ENCODE peak calls at places on chromosomes 12 and 14, in seven cellular contexts. B is esophagus squamous epithelium, Q is endothelial cell of umbilical vein, W is Peyer's patch, L is body of pancreas, P is tibial nerve, G is HCT116. O is an unnamed sample.

GRCh38 chr12:25195056-25195971 is at the start of the genes DNAI7 and ETFRF1:
- DNase-seq in B (peak), Q (peak), W (peak), L (peak), P (peak), G (peak), O (peak)

GRCh38 chr14:61186793-61187641 is 94.1 kb downstream of the TMEM30B start:
- DNase-seq in B (no peak), Q (peak), W (no peak), L (no peak), P (no peak), G (no peak), O (no peak)

GRCh38 chr12:22518067-22518719 is 26.1 kb downstream of the C2CD5 start:
- DNase-seq in B (no peak), Q (peak), W (no peak), L (peak), P (no peak), G (no peak), O (no peak)

GRCh38 chr14:52391866-52392600 is 77.9 kb downstream of the PTGER2 start:
- DNase-seq in B (no peak), Q (peak), W (no peak), L (no peak), P (no peak), G (peak), O (peak)

GRCh38 chr12:124677552-124678356 is 110.3 kb upstream of the NCOR2 start:
- DNase-seq in B (no peak), Q (no peak), W (no peak), L (no peak), P (no peak), G (no peak), O (no peak)

GRCh38 chr14:22177870-22178269 is 411.2 kb downstream of the DAD1 start:
- DNase-seq in B (no peak), Q (peak), W (no peak), L (no peak), P (no peak), G (no peak), O (no peak)

GRCh38 chr14:94062344-94062904 is 18.6 kb downstream of the DDX24 start:
- DNase-seq in B (no peak), Q (peak), W (no peak), L (no peak), P (no peak), G (no peak), O (no peak)

GRCh38 chr12:12510141-12510540 is 52.5 kb downstream of the DUSP16 start:
- DNase-seq in B (no peak), Q (no peak), W (no peak), L (no peak), P (no peak), G (no peak), O (no peak)

GRCh38 chr14:22466520-22466919 is 122.5 kb downstream of the DAD1 start:
- DNase-seq in B (no peak), Q (no peak), W (no peak), L (no peak), P (no peak), G (no peak), O (no peak)

GRCh38 chr12:13241833-13242232 is 45.3 kb downstream of the EMP1 start:
- DNase-seq in B (no peak), Q (no peak), W (no peak), L (no peak), P (no peak), G (peak), O (no peak)

GRCh38 chr12:56629459-56630179 is 507 bp downstream of the BAZ2A start:
- DNase-seq in B (no peak), Q (peak), W (peak), L (peak), P (no peak), G (no peak), O (no peak)

GRCh38 chr12:50224026-50224692 is 57.0 kb upstream of the CERS5 start:
- DNase-seq in B (no peak), Q (peak), W (no peak), L (peak), P (no peak), G (peak), O (no peak)

GRCh38 chr12:95411466-95411865 is 62.5 kb upstream of the METAP2 start:
- DNase-seq in B (no peak), Q (no peak), W (no peak), L (no peak), P (no peak), G (no peak), O (no peak)

GRCh38 chr14:22791302-22791701 is 23.9 kb downstream of the SLC7A7 start:
- DNase-seq in B (no peak), Q (no peak), W (no peak), L (no peak), P (no peak), G (no peak), O (no peak)

GRCh38 chr12:132354982-132355680 is 25.7 kb upstream of the GALNT9 start:
- DNase-seq in B (no peak), Q (no peak), W (no peak), L (no peak), P (no peak), G (no peak), O (no peak)

GRCh38 chr12:132354211-132354981 is 25.0 kb upstream of the GALNT9 start:
- DNase-seq in B (no peak), Q (no peak), W (no peak), L (no peak), P (no peak), G (no peak), O (no peak)

GRCh38 chr12:132357623-132358186 is 28.3 kb upstream of the GALNT9 start:
- DNase-seq in B (no peak), Q (no peak), W (no peak), L (no peak), P (no peak), G (no peak), O (no peak)

GRCh38 chr12:132355742-132356681 is 26.6 kb upstream of the GALNT9 start:
- DNase-seq in B (no peak), Q (no peak), W (no peak), L (no peak), P (no peak), G (no peak), O (no peak)

GRCh38 chr12:132356686-132357622 is 27.6 kb upstream of the GALNT9 start:
- DNase-seq in B (no peak), Q (peak), W (no peak), L (no peak), P (no peak), G (peak), O (peak)
- H3K4me3 ChIP-seq in B (no peak), Q (no peak), W (no peak), L (no peak), P (no peak), G (peak), O (no peak)

GRCh38 chr12:32478166-32478565 is 78.8 kb downstream of the FGD4 start:
- DNase-seq in B (no peak), Q (no peak), W (no peak), L (no peak), P (no peak), G (no peak), O (no peak)

GRCh38 chr12:32477714-32478113 is 78.4 kb downstream of the FGD4 start:
- DNase-seq in B (no peak), Q (no peak), W (no peak), L (no peak), P (no peak), G (no peak), O (no peak)

GRCh38 chr12:32482226-32482625 is 82.9 kb downstream of the FGD4 start:
- DNase-seq in B (no peak), Q (peak), W (no peak), L (no peak), P (no peak), G (no peak), O (no peak)

GRCh38 chr12:32476446-32476845 is 77.1 kb downstream of the FGD4 start:
- DNase-seq in B (no peak), Q (no peak), W (no peak), L (no peak), P (no peak), G (no peak), O (no peak)

DNA sequence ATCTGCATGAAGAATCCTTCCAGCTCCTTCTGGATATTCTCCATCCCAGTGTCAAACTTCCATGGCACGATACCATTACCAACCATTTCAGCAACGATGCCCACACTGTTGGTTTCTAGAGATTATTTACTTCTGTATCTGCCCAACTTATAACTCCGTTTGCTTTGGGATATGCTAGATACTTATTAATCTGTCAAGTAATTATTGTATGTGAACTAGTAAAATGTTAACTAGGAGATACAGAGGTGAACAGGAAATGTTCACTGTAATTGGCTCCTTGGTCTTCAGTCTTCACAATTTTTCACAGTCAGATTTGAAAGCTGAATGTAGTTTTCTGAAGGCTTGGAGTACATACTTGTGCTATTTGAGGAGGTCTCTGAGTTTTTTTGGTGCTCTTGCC is 79.5 kb downstream of the FGD4 start:
- DNase-seq in B (no peak), Q (no peak), W (no peak), L (no peak), P (no peak), G (no peak), O (no peak)
- TF ChIP-seq CTCF in B (no peak), Q (no peak), W (no peak), L (no peak), P (no peak), G (no peak), O (no peak)

GRCh38 chr12:3199551-3200031 is 122.4 kb downstream of the TSPAN9 start:
- DNase-seq in B (no peak), Q (no peak), W (no peak), L (no peak), P (no peak), G (no peak), O (no peak)

GRCh38 chr12:3200032-3200617 is 122.9 kb downstream of the TSPAN9 start:
- DNase-seq in B (no peak), Q (peak), W (no peak), L (peak), P (no peak), G (no peak), O (no peak)

GRCh38 chr12:3201741-3202500 is 124.7 kb downstream of the TSPAN9 start:
- DNase-seq in B (no peak), Q (no peak), W (no peak), L (no peak), P (no peak), G (no peak), O (no peak)

GRCh38 chr12:3202734-3203446 is 125.7 kb downstream of the TSPAN9 start:
- DNase-seq in B (no peak), Q (peak), W (peak), L (peak), P (peak), G (no peak), O (no peak)

GRCh38 chr12:3200779-3201738 is 123.9 kb downstream of the TSPAN9 start:
- DNase-seq in B (no peak), Q (no peak), W (no peak), L (no peak), P (no peak), G (no peak), O (no peak)
- H3K4me3 ChIP-seq in B (peak), Q (peak), W (peak), L (no peak), P (peak), G (no peak), O (peak)

GRCh38 chr12:51417826-51418225 is 6.8 kb upstream of the SLC4A8 start:
- DNase-seq in B (no peak), Q (no peak), W (no peak), L (no peak), P (no peak), G (no peak), O (no peak)

GRCh38 chr12:51421266-51421884 is 3.3 kb upstream of the SLC4A8 start:
- DNase-seq in B (no peak), Q (peak), W (no peak), L (peak), P (peak), G (peak), O (peak)

GRCh38 chr12:51424094-51424661 is 453 bp upstream of the SLC4A8 start:
- DNase-seq in B (no peak), Q (no peak), W (no peak), L (no peak), P (no peak), G (no peak), O (no peak)

GRCh38 chr12:51415931-51416330 is 8.7 kb upstream of the SLC4A8 start:
- DNase-seq in B (no peak), Q (no peak), W (no peak), L (no peak), P (no peak), G (no peak), O (no peak)

DNA sequence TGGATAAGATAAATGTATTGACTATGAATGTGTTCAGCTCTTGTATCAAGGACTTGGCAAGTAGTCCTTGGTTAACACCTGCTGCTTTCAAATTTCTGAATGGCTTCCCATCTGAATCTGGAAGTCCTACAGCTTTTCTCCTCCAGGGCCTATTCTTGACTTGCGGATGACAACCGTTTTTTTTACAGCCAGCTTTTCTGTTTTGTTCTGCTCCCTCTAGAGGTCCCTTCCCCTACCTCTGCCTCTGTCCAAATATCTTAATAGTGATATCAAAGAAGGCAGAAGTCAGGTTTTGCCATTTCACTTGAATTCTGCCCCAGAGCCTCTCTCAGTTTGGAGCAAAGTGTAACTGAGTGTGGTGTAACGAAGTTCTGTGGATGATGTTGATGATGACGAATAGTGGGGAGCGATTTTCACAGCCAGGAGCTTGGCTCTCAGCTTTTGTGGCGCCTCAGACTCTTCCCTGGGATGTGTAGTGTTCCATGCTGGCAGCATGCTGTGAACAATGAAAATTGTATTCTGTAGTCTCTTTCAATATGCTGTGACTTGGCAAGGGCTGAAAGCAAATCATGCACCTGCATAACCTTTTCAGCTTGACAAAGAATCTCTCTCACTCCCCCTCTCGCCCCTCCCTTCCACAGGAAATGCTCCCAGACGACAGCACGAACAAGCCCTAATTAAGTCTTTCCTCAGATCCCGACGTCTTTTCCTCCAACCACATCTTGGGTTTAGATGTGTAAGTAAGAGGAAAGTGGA is 5.0 kb upstream of the SLC4A8 start:
- DNase-seq in B (no peak), Q (no peak), W (no peak), L (no peak), P (no peak), G (no peak), O (no peak)
- TF ChIP-seq CTCF in B (no peak), Q (no peak), W (no peak), L (no peak), P (no peak), G (no peak), O (peak)

DNA sequence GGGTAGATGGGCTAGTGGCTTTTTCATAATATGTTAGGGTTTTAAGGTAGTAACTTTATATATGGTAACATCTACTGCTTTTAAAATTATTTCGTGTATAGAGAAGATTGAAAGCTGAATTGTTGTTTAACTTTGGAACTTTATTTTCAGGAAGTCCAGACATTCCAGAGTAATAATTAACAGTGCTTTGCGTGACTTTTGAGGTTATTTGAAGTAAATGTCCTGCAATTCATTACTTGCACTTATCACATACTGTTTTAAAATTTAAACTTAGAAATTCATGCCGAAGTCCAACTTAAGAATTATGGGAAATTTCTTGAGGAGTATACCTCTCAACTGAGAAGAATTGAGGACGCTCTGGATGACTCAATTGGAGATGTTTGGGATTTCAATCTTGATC is 3.3 kb downstream of the WASHC4 start:
- DNase-seq in B (no peak), Q (peak), W (no peak), L (no peak), P (no peak), G (no peak), O (no peak)
- H3K4me3 ChIP-seq in B (no peak), Q (peak), W (no peak), L (no peak), P (no peak), G (no peak), O (no peak)

O was measured in HFF-Myc.